ENCODE peak calls at places on chromosomes 11 and 22, in four cellular contexts. One of them, this sample, is unnamed.

GRCh38 chr11:132158091-132158490 is 787.7 kb downstream of the NTM start:
- DNase-seq in NCI-H774: peak
- DNase-seq in stimulated activated CD8-positive, alpha-beta memory T cell treated with anti-CD3 and anti-CD28 coated beads, Interleukin-2, amount 100 ng/mL, for 48 hours: no peak
- DNase-seq in right cardiac atrium: no peak
- DNase-seq in this sample: no peak

GRCh38 chr11:45091563-45092392 is 54.7 kb upstream of the PRDM11 start:
- DNase-seq in NCI-H774: no peak
- DNase-seq in stimulated activated CD8-positive, alpha-beta memory T cell treated with anti-CD3 and anti-CD28 coated beads, Interleukin-2, amount 100 ng/mL, for 48 hours: no peak
- DNase-seq in right cardiac atrium: no peak
- DNase-seq in this sample: no peak

GRCh38 chr11:117851091-117851490 is 25.4 kb downstream of the FXYD6 start:
- DNase-seq in NCI-H774: no peak
- DNase-seq in stimulated activated CD8-positive, alpha-beta memory T cell treated with anti-CD3 and anti-CD28 coated beads, Interleukin-2, amount 100 ng/mL, for 48 hours: no peak
- DNase-seq in right cardiac atrium: no peak
- DNase-seq in this sample: no peak

GRCh38 chr11:2377511-2378443 is 667 bp downstream of the CD81 start:
- DNase-seq in NCI-H774: peak
- DNase-seq in stimulated activated CD8-positive, alpha-beta memory T cell treated with anti-CD3 and anti-CD28 coated beads, Interleukin-2, amount 100 ng/mL, for 48 hours: no peak
- DNase-seq in right cardiac atrium: peak
- DNase-seq in this sample: peak

GRCh38 chr11:17405232-17406005 is 17.0 kb upstream of the KCNJ11 start:
- DNase-seq in NCI-H774: peak
- DNase-seq in stimulated activated CD8-positive, alpha-beta memory T cell treated with anti-CD3 and anti-CD28 coated beads, Interleukin-2, amount 100 ng/mL, for 48 hours: no peak
- DNase-seq in right cardiac atrium: peak
- DNase-seq in this sample: no peak

GRCh38 chr22:27851974-27852713 is 50.6 kb upstream of the MN1 start:
- DNase-seq in NCI-H774: no peak
- DNase-seq in stimulated activated CD8-positive, alpha-beta memory T cell treated with anti-CD3 and anti-CD28 coated beads, Interleukin-2, amount 100 ng/mL, for 48 hours: no peak
- DNase-seq in right cardiac atrium: no peak
- DNase-seq in this sample: no peak

GRCh38 chr11:68314203-68314885 is 2.0 kb downstream of the LRP5 start:
- DNase-seq in NCI-H774: no peak
- DNase-seq in stimulated activated CD8-positive, alpha-beta memory T cell treated with anti-CD3 and anti-CD28 coated beads, Interleukin-2, amount 100 ng/mL, for 48 hours: no peak
- DNase-seq in right cardiac atrium: no peak
- DNase-seq in this sample: no peak

GRCh38 chr11:35688023-35688422 is 25.4 kb downstream of the TRIM44 start:
- DNase-seq in NCI-H774: no peak
- DNase-seq in stimulated activated CD8-positive, alpha-beta memory T cell treated with anti-CD3 and anti-CD28 coated beads, Interleukin-2, amount 100 ng/mL, for 48 hours: no peak
- DNase-seq in right cardiac atrium: no peak
- DNase-seq in this sample: no peak

GRCh38 chr11:5118893-5119292 is 19.3 kb downstream of the OR52A5 start:
- DNase-seq in NCI-H774: no peak
- DNase-seq in stimulated activated CD8-positive, alpha-beta memory T cell treated with anti-CD3 and anti-CD28 coated beads, Interleukin-2, amount 100 ng/mL, for 48 hours: no peak
- DNase-seq in right cardiac atrium: no peak
- DNase-seq in this sample: no peak

GRCh38 chr11:17019231-17019630 is 5.0 kb upstream of the PLEKHA7 start:
- DNase-seq in NCI-H774: peak
- DNase-seq in stimulated activated CD8-positive, alpha-beta memory T cell treated with anti-CD3 and anti-CD28 coated beads, Interleukin-2, amount 100 ng/mL, for 48 hours: no peak
- DNase-seq in right cardiac atrium: no peak
- DNase-seq in this sample: no peak

GRCh38 chr11:11770921-11771484 is 70.8 kb upstream of the USP47 start:
- DNase-seq in NCI-H774: no peak
- DNase-seq in stimulated activated CD8-positive, alpha-beta memory T cell treated with anti-CD3 and anti-CD28 coated beads, Interleukin-2, amount 100 ng/mL, for 48 hours: no peak
- DNase-seq in right cardiac atrium: no peak
- DNase-seq in this sample: no peak

GRCh38 chr11:71998061-71998460 is 648 bp upstream of the IL18BP start:
- DNase-seq in NCI-H774: no peak
- DNase-seq in stimulated activated CD8-positive, alpha-beta memory T cell treated with anti-CD3 and anti-CD28 coated beads, Interleukin-2, amount 100 ng/mL, for 48 hours: no peak
- DNase-seq in right cardiac atrium: no peak
- DNase-seq in this sample: no peak

GRCh38 chr22:27624705-27625104 is 176.9 kb downstream of the MN1 start:
- DNase-seq in NCI-H774: no peak
- DNase-seq in stimulated activated CD8-positive, alpha-beta memory T cell treated with anti-CD3 and anti-CD28 coated beads, Interleukin-2, amount 100 ng/mL, for 48 hours: no peak
- DNase-seq in right cardiac atrium: no peak
- DNase-seq in this sample: no peak

GRCh38 chr11:74014880-74015279 is 6.0 kb upstream of the UCP3 start:
- DNase-seq in NCI-H774: no peak
- DNase-seq in stimulated activated CD8-positive, alpha-beta memory T cell treated with anti-CD3 and anti-CD28 coated beads, Interleukin-2, amount 100 ng/mL, for 48 hours: no peak
- DNase-seq in right cardiac atrium: no peak
- DNase-seq in this sample: no peak

GRCh38 chr11:120457996-120458395 is 53.6 kb upstream of the GRIK4 start:
- DNase-seq in NCI-H774: no peak
- DNase-seq in stimulated activated CD8-positive, alpha-beta memory T cell treated with anti-CD3 and anti-CD28 coated beads, Interleukin-2, amount 100 ng/mL, for 48 hours: no peak
- DNase-seq in right cardiac atrium: no peak
- DNase-seq in this sample: no peak

GRCh38 chr22:22091400-22091878 is 108.9 kb upstream of the TOP3B start:
- DNase-seq in NCI-H774: no peak
- DNase-seq in stimulated activated CD8-positive, alpha-beta memory T cell treated with anti-CD3 and anti-CD28 coated beads, Interleukin-2, amount 100 ng/mL, for 48 hours: no peak
- DNase-seq in right cardiac atrium: no peak
- DNase-seq in this sample: no peak

GRCh38 chr22:39567135-39567946 is 3.2 kb upstream of the CACNA1I start:
- DNase-seq in NCI-H774: no peak
- DNase-seq in stimulated activated CD8-positive, alpha-beta memory T cell treated with anti-CD3 and anti-CD28 coated beads, Interleukin-2, amount 100 ng/mL, for 48 hours: no peak
- DNase-seq in right cardiac atrium: no peak
- DNase-seq in this sample: peak

GRCh38 chr11:1081601-1082311 is 7.1 kb downstream of the MUC2 start:
- DNase-seq in NCI-H774: no peak
- DNase-seq in stimulated activated CD8-positive, alpha-beta memory T cell treated with anti-CD3 and anti-CD28 coated beads, Interleukin-2, amount 100 ng/mL, for 48 hours: no peak
- DNase-seq in right cardiac atrium: no peak
- DNase-seq in this sample: no peak

GRCh38 chr11:61782841-61783240 is 9.6 kb downstream of the TMEM258 start:
- DNase-seq in NCI-H774: no peak
- DNase-seq in stimulated activated CD8-positive, alpha-beta memory T cell treated with anti-CD3 and anti-CD28 coated beads, Interleukin-2, amount 100 ng/mL, for 48 hours: no peak
- DNase-seq in right cardiac atrium: no peak
- DNase-seq in this sample: no peak

GRCh38 chr11:2301631-2302272 is at the start of the genes C11orf21 and TSPAN32:
- DNase-seq in NCI-H774: no peak
- DNase-seq in stimulated activated CD8-positive, alpha-beta memory T cell treated with anti-CD3 and anti-CD28 coated beads, Interleukin-2, amount 100 ng/mL, for 48 hours: no peak
- DNase-seq in right cardiac atrium: no peak
- DNase-seq in this sample: peak

GRCh38 chr11:12922980-12923507 is 86.1 kb upstream of the RASSF10 start:
- DNase-seq in NCI-H774: no peak
- DNase-seq in stimulated activated CD8-positive, alpha-beta memory T cell treated with anti-CD3 and anti-CD28 coated beads, Interleukin-2, amount 100 ng/mL, for 48 hours: no peak
- DNase-seq in right cardiac atrium: no peak
- DNase-seq in this sample: no peak

GRCh38 chr11:68632802-68633201 is 51.5 kb upstream of the GAL start:
- DNase-seq in NCI-H774: peak
- DNase-seq in stimulated activated CD8-positive, alpha-beta memory T cell treated with anti-CD3 and anti-CD28 coated beads, Interleukin-2, amount 100 ng/mL, for 48 hours: peak
- DNase-seq in right cardiac atrium: no peak
- DNase-seq in this sample: peak